ENCODE peak calls at places on chromosomes 6 and 20, in four cellular contexts. A is H9, Z is mammary epithelial cell, Y is MCF 10A. O is an unnamed sample.

GRCh38 chr20:3755814-3756480 is 11.6 kb downstream of the ADISSP start:
- DNase-seq in A (no peak), Z (no peak), Y (no peak), O (no peak)

GRCh38 chr6:24931752-24932691 is 3.7 kb downstream of the RIPOR2 start:
- DNase-seq in A (no peak), Z (peak), Y (peak), O (peak)

GRCh38 chr6:142902636-142903053 is 42.3 kb downstream of the HIVEP2 start:
- DNase-seq in A (no peak), Z (peak), Y (peak), O (peak)

GRCh38 chr20:62666736-62667529 is 24.6 kb downstream of the SLCO4A1 start:
- DNase-seq in A (no peak), Z (peak), Y (peak), O (peak)

GRCh38 chr20:59680852-59681251 is 76.5 kb downstream of the PHACTR3 start:
- DNase-seq in A (no peak), Z (no peak), Y (no peak), O (no peak)

GRCh38 chr6:142946924-142947701 is 2.1 kb upstream of the HIVEP2 start:
- DNase-seq in A (peak), Z (peak), Y (peak), O (peak)

GRCh38 chr20:57902478-57902877 is 192.7 kb upstream of the PMEPA1 start:
- DNase-seq in A (no peak), Z (peak), Y (peak), O (no peak)

GRCh38 chr6:117908246-117909107 is 1.4 kb downstream of the SLC35F1 start:
- DNase-seq in A (peak), Z (no peak), Y (no peak), O (no peak)

O was measured in dermis microvascular lymphatic vessel endothelial cell.